ENCODE peak calls at places on chromosomes 13 and 19, in seven cellular contexts. A is aorta; C is Panc1; G is pancreas; R is CD8-positive, alpha-beta memory T cell; E is body of pancreas; U is thoracic aorta. T is an unnamed sample. For H3K27me3, the result is how much of the 10 kb centered on the place peaks cover.

GRCh38 chr13:92951273-92951820 is 275.3 kb upstream of the GPC6 start:
- DNase-seq in A (no peak), E (no peak), R (no peak), C (no peak), G (no peak), U (no peak), T (no peak)

GRCh38 chr19:12828494-12828893 is 5.9 kb downstream of the RTBDN start:
- DNase-seq in A (no peak), E (peak), R (no peak), C (no peak), U (no peak), G (no peak), T (no peak)

GRCh38 chr13:25738342-25738771 is 313.5 kb downstream of the SHISA2 start:
- DNase-seq in A (no peak), U (no peak), E (peak), C (no peak), G (no peak), R (no peak), T (no peak)

GRCh38 chr13:102726430-102726829 is 31.6 kb upstream of the METTL21C start:
- DNase-seq in E (no peak), U (no peak), C (no peak), G (no peak), R (no peak), A (no peak), T (no peak)

GRCh38 chr13:51923983-51924539 is 62.3 kb downstream of the CCDC70 start:
- DNase-seq in U (no peak), A (no peak), R (no peak), G (no peak), C (no peak), E (no peak), T (no peak)

GRCh38 chr19:27776020-27776419 is 1436.9 kb downstream of the UQCRFS1 start:
- DNase-seq in C (no peak), U (no peak), E (no peak), R (no peak), A (no peak), G (no peak), T (no peak)

GRCh38 chr19:45376045-45376724 is 5.8 kb upstream of the ERCC2 start:
- DNase-seq in U (no peak), C (no peak), E (peak), A (no peak), R (no peak), G (no peak), T (peak)

GRCh38 chr19:904545-904944 is 8.5 kb downstream of the R3HDM4 start:
- DNase-seq in A (no peak), R (no peak), E (no peak), G (no peak), C (no peak), U (no peak), T (no peak)

GRCh38 chr19:52140077-52140710 is 456 bp upstream of the ZNF616 start:
- DNase-seq in R (no peak), U (no peak), G (no peak), A (no peak), C (no peak), E (peak), T (no peak)

GRCh38 chr19:43532571-43532961 is 422 bp upstream of the ZNF575 start:
- DNase-seq in C (no peak), U (no peak), R (no peak), A (peak), G (peak), E (no peak), T (no peak)

GRCh38 chr19:41366089-41366488 is 2.1 kb upstream of the B9D2 start:
- DNase-seq in G (no peak), R (no peak), A (no peak), E (no peak), C (no peak), U (no peak), T (no peak)

GRCh38 chr19:19485161-19485997 is 30.0 kb downstream of the TSSK6 start:
- DNase-seq in U (no peak), C (no peak), E (no peak), R (no peak), G (peak), A (no peak), T (no peak)

GRCh38 chr19:54364775-54365257 is at the start of gene LAIR1:
- DNase-seq in C (no peak), U (no peak), E (peak), R (peak), G (no peak), A (peak), T (no peak)

GRCh38 chr13:98681017-98681416 is 71.5 kb downstream of the SLC15A1 start:
- DNase-seq in U (no peak), A (no peak), C (no peak), G (no peak), E (no peak), R (no peak), T (no peak)

GRCh38 chr13:100388923-100389322 is 199.7 kb downstream of the GGACT start:
- DNase-seq in E (no peak), A (no peak), C (no peak), U (no peak), G (no peak), R (no peak), T (no peak)

GRCh38 chr13:106612688-106613087 is 44.8 kb upstream of the ARGLU1 start:
- DNase-seq in E (peak), G (no peak), U (no peak), R (no peak), C (no peak), A (peak), T (peak)

GRCh38 chr13:40371531-40372125 is 294.8 kb downstream of the FOXO1 start:
- DNase-seq in A (no peak), C (no peak), G (no peak), U (no peak), E (no peak), R (no peak), T (no peak)

GRCh38 chr13:75544681-75545333 is 4.8 kb upstream of the UCHL3 start:
- DNase-seq in R (no peak), A (no peak), U (no peak), E (no peak), G (no peak), C (no peak), T (no peak)

GRCh38 chr19:16435238-16435911 is 36.4 kb downstream of the EPS15L1 start:
- DNase-seq in U (no peak), C (no peak), E (peak), R (no peak), G (no peak), A (peak), T (no peak)

GRCh38 chr19:33177417-33177976 is 16.6 kb upstream of the LRP3 start:
- DNase-seq in U (peak), A (no peak), R (peak), C (no peak), G (peak), E (peak), T (no peak)

GRCh38 chr13:98313023-98313937 is 136.2 kb upstream of the RNF113B start:
- DNase-seq in R (no peak), U (no peak), A (no peak), C (no peak), E (peak), G (peak), T (no peak)

GRCh38 chr19:13781547-13781946 is 7.3 kb downstream of the C19orf53 start:
- DNase-seq in G (no peak), E (peak), A (peak), U (peak), C (no peak), R (no peak), T (peak)

GRCh38 chr13:108785844-108786243 is 156.4 kb downstream of the MYO16 start:
- DNase-seq in A (no peak), E (no peak), R (no peak), C (no peak), G (no peak), U (no peak), T (no peak)

GRCh38 chr13:40549500-40550094 is 116.8 kb downstream of the FOXO1 start:
- DNase-seq in A (peak), C (no peak), G (no peak), E (no peak), R (no peak), U (no peak), T (no peak)

GRCh38 chr19:20444202-20444885 is 121.2 kb downstream of the ZNF737 start:
- DNase-seq in A (no peak), G (no peak), C (no peak), R (no peak), U (no peak), E (no peak), T (no peak)

GRCh38 chr13:100440756-100441421 is 147.7 kb downstream of the GGACT start:
- DNase-seq in U (no peak), C (no peak), G (no peak), R (no peak), E (no peak), A (no peak), T (no peak)

GRCh38 chr13:113880651-113881611 is 17.1 kb upstream of the GAS6 start:
- DNase-seq in C (no peak), U (no peak), A (no peak), G (no peak), R (no peak), E (no peak), T (no peak)

GRCh38 chr19:6674868-6675305 is 4.9 kb upstream of the TNFSF14 start:
- DNase-seq in R (peak), U (no peak), G (no peak), C (no peak), A (peak), E (peak), T (peak)

GRCh38 chr19:45972081-45972943 is 1.4 kb downstream of the NOVA2 start:
- DNase-seq in U (no peak), A (no peak), G (no peak), C (no peak), E (no peak), R (peak), T (no peak)

DNA sequence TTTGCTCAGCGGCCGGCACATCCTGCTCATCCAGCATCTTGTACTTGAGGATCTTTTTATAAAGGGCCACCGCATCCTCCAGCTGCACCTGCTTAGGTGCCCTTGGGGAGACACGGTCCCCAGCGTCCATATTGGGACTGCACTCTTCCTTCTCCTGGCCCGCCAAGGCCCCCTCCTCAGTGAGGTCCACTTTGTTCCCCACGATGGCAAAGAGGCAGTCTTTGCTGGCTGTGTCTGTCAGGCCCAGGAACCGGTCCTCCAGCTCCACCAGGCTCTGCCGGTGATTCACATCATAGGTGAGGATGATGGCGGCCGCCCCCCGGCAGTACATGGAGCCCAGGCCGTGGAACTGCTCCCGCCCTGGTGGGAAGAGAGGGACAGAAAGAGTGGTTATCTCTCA is 37.7 kb downstream of the RAB20 start:
- DNase-seq in E (no peak), G (peak), R (no peak), A (no peak), C (no peak), U (no peak), T (no peak)
- H3K4me3 ChIP-seq in E (no peak), G (no peak), R (no peak), A (no peak), C (no peak), U (no peak), T (no peak)

DNA sequence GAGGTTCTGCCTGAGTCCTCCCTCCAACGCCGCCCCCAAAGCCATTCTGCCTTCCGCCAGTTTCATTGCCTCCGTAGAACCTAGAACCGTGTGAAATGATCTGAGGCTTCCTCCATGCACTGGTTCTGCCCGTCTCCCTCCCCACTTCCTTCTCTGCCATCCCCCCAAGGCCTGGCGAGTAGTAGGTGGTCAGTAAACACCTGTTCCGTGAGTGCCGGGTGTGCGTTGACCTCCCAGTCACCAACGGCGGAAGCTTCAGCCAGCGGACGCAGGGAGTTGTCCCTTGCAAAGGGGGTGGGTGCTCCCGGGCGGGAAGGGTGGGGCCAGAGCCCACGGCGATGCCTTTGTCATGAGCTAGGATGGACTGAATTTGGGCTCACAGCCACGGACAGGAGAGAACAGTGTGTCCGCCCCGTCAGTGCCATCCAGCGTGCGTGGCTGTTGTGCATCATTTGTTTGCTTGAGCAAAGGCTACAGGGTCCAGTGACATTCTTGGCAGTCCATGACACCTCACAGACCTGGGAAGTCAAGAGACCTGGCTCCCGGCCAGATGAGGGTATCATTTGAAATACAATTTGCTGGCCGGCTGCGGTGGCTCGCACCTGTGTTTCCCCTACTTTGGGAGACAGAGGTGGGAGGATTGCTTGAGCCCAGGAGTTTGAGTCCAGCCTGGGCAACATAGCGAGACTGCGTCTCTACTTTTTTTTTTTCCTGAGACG is 43.1 kb downstream of the NFIC start:
- DNase-seq in C (no peak), R (no peak), E (peak), G (peak), U (no peak), A (no peak), T (no peak)
- H3K27ac ChIP-seq in C (no peak), R (no peak), E (peak), G (no peak), U (peak), A (no peak), T (peak)

GRCh38 chr13:111411186-111411858 is 90.9 kb downstream of the TEX29 start:
- DNase-seq in G (no peak), E (no peak), A (no peak), U (no peak), C (no peak), R (no peak), T (no peak)
- H3K27me3 ChIP-seq in G (under half), E (under half), A (under half), U (under half), C (under half), R (under half), T (under half)

GRCh38 chr19:38326591-38326990 is 6.9 kb downstream of the KCNK6 start:
- DNase-seq in C (no peak), G (no peak), R (no peak), E (no peak), A (no peak), U (no peak), T (no peak)

GRCh38 chr19:38324431-38324830 is 4.8 kb downstream of the KCNK6 start:
- DNase-seq in U (no peak), E (no peak), C (no peak), G (no peak), A (no peak), R (no peak), T (no peak)

GRCh38 chr19:38331728-38332127 is 3.9 kb upstream of the CATSPERG start:
- DNase-seq in C (no peak), E (no peak), G (no peak), R (no peak), A (no peak), U (no peak), T (no peak)

DNA sequence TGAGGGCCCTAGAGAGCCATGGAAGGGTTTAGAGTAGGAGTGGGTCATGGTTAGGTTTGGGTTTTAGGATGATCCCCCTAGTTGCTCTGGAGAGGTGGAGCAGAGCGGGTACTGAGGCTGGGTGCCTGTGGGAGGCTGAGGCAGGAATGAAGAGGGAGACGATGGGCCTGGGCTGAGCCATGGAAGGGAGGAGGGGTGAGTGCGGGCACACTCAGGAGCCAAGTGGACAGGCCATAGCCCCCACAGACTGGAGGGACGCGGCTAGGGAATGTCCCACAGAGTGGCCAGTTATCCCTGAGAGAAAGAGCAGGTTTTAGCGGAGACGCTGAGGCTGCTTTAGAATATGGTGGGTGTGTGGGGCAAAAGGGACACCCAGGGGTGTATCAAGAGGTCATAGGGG is 6.0 kb upstream of the CATSPERG start:
- DNase-seq in G (no peak), U (no peak), A (no peak), R (no peak), C (no peak), E (no peak), T (no peak)
- H3K4me3 ChIP-seq in G (no peak), U (no peak), A (no peak), R (no peak), C (no peak), E (no peak), T (no peak)

DNA sequence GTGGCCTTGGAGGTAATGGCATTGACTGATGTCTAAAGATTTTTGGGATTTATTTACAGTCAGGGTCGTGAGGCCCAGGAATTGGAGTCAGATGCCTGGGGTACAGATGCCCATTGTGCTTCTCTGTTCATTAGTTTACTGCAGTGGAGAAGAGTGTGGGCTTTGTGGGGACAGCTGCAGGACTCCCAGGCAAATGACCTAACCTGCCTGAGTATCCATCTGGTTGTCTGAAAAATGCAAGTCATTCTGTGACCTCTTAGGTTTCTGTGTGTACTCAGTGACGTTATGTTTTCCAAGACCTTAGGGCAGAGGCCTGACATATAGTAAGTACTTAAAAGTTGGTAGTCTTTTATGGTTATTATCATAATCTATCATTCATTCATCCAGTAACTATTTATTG is 60.5 kb downstream of the SPATA13 start:
- DNase-seq in E (peak), A (no peak), U (no peak), R (no peak), G (peak), C (no peak), T (no peak)
- H3K27ac ChIP-seq in E (peak), A (no peak), U (no peak), R (no peak), G (peak), C (no peak), T (no peak)

GRCh38 chr19:11463391-11463790 is 17.5 kb downstream of the ELAVL3 start:
- DNase-seq in U (no peak), C (no peak), A (no peak), R (no peak), G (no peak), E (no peak), T (no peak)

GRCh38 chr19:11460207-11460606 is 20.6 kb downstream of the ELAVL3 start:
- DNase-seq in R (no peak), G (no peak), C (no peak), A (no peak), E (no peak), U (no peak), T (no peak)

GRCh38 chr19:11464333-11465265 is 16.2 kb downstream of the ELAVL3 start:
- DNase-seq in A (no peak), C (no peak), G (no peak), U (no peak), R (no peak), E (no peak), T (no peak)

GRCh38 chr19:11458236-11458900 is 22.5 kb downstream of the ELAVL3 start:
- DNase-seq in U (no peak), R (no peak), E (no peak), A (no peak), G (no peak), C (no peak), T (no peak)

GRCh38 chr19:11461453-11461852 is 19.4 kb downstream of the ELAVL3 start:
- DNase-seq in R (no peak), G (no peak), U (no peak), A (no peak), E (no peak), C (no peak), T (no peak)
- H3K27me3 ChIP-seq in R (under half), G (under half), U (under half), A (under half), E (under half), C (under half), T (under half)

GRCh38 chr19:7857727-7858701 is 16.2 kb downstream of the PRR36 start:
- DNase-seq in C (no peak), G (no peak), E (no peak), A (no peak), U (no peak), R (no peak), T (no peak)
- H3K4me3 ChIP-seq in C (no peak), G (no peak), E (no peak), A (no peak), U (no peak), R (no peak), T (no peak)

T was measured in lung.